ENCODE peak calls at places on chromosome 20, in four cellular contexts. L, Y, H and D are unnamed samples.

GRCh38 chr20:17735959-17736621 is 36.3 kb downstream of the BANF2 start:
- DNase-seq in H (no peak), L (no peak), Y (no peak), D (no peak)

GRCh38 chr20:51122931-51123658 is 100.2 kb upstream of the KCNG1 start:
- DNase-seq in Y (no peak), L (no peak), H (no peak), D (no peak)

GRCh38 chr20:38872036-38872435 is 54.2 kb upstream of the FAM83D start:
- DNase-seq in H (no peak), L (no peak), Y (no peak), D (no peak)

GRCh38 chr20:58102252-58102651 is 126.2 kb downstream of the ANKRD60 start:
- DNase-seq in L (no peak), Y (no peak), H (peak; percentile 75), D (peak; percentile 61)

GRCh38 chr20:50516180-50516934 is 6.2 kb downstream of the PTPN1 start:
- DNase-seq in Y (no peak), L (no peak), H (no peak), D (no peak)

GRCh38 chr20:60589624-60590023 is 631.4 kb downstream of the CDH26 start:
- DNase-seq in Y (no peak), L (no peak), H (peak; percentile 43), D (peak; percentile 74)

GRCh38 chr20:48544402-48545333 is 283.1 kb downstream of the PREX1 start:
- DNase-seq in Y (no peak), L (no peak), H (no peak), D (peak; percentile 40)

GRCh38 chr20:4167261-4168004 is 152.1 kb upstream of the RNF24 start:
- DNase-seq in H (no peak), L (no peak), Y (no peak), D (no peak)

GRCh38 chr20:16806061-16806460 is 57.9 kb downstream of the OTOR start:
- DNase-seq in L (no peak), Y (no peak), H (no peak), D (no peak)

GRCh38 chr20:2867081-2867860 is 6.0 kb upstream of the PTPRA start:
- DNase-seq in Y (no peak), L (no peak), H (no peak), D (no peak)

GRCh38 chr20:58623579-58624473 is 27.3 kb upstream of the STX16 start:
- DNase-seq in Y (no peak), L (no peak), H (peak; percentile 94), D (no peak)

GRCh38 chr20:16459019-16459700 is 114.1 kb downstream of the KIF16B start:
- DNase-seq in L (no peak), H (peak; percentile 83), Y (no peak), D (no peak)

GRCh38 chr20:49148601-49149000 is 39.5 kb downstream of the STAU1 start:
- DNase-seq in Y (no peak), H (no peak), L (no peak), D (no peak)

GRCh38 chr20:49699200-49699992 is 14.3 kb downstream of the B4GALT5 start:
- DNase-seq in L (no peak), Y (no peak), H (peak; percentile 64), D (no peak)

GRCh38 chr20:41443667-41444066 is 77.0 kb upstream of the EMILIN3 start:
- DNase-seq in Y (no peak), H (no peak), L (no peak), D (no peak)

GRCh38 chr20:61037498-61037897 is 214.6 kb upstream of the CDH4 start:
- DNase-seq in L (no peak), Y (no peak), H (peak; percentile 54), D (no peak)

GRCh38 chr20:1707588-1708449 is 50.2 kb upstream of the SIRPG start:
- DNase-seq in H (no peak), L (no peak), Y (no peak), D (no peak)

GRCh38 chr20:50012282-50013263 is 29.8 kb downstream of the SNAI1 start:
- DNase-seq in L (no peak), H (no peak), Y (no peak), D (no peak)

GRCh38 chr20:33914871-33915270 is 78.8 kb upstream of the RALY start:
- DNase-seq in Y (peak; percentile 21), L (peak; percentile 21), H (peak; percentile 48), D (no peak)